ENCODE peak calls at places on chromosomes 12 and 14, in eight cellular contexts. C is Caco-2, M is prostate gland, A is astrocyte of the cerebellum, R is cardiac muscle cell, Y is heart right ventricle, K is AG10803, T is tibial artery. N is an unnamed sample.

GRCh38 chr14:98769326-98769725 is 502.7 kb downstream of the BCL11B start:
- DNase-seq in C (no peak), Y (no peak), K (no peak), M (no peak), T (no peak), A (no peak), R (no peak), N (no peak)

GRCh38 chr14:93962701-93963601 is 13.4 kb downstream of the ASB2 start:
- DNase-seq in A (no peak), C (no peak), Y (no peak), R (no peak), T (no peak), M (no peak), K (no peak), N (no peak)

GRCh38 chr12:122079038-122079531 is 529 bp downstream of the MLXIP start:
- DNase-seq in Y (no peak), T (peak), A (no peak), R (no peak), K (no peak), C (no peak), M (no peak), N (no peak)

GRCh38 chr12:76010732-76011458 is 20.7 kb downstream of the PHLDA1 start:
- DNase-seq in K (peak), M (no peak), A (no peak), T (no peak), Y (no peak), R (no peak), C (peak), N (no peak)

GRCh38 chr12:31591308-31591901 is 469 bp upstream of the DENND5B start:
- DNase-seq in R (peak), T (no peak), A (no peak), C (peak), Y (no peak), M (peak), K (peak), N (no peak)

GRCh38 chr14:80164991-80165390 is 46.3 kb downstream of the DIO2 start:
- DNase-seq in K (peak), A (no peak), R (no peak), C (no peak), T (no peak), Y (no peak), M (no peak), N (peak)

GRCh38 chr12:106001819-106002218 is 136.9 kb downstream of the NUAK1 start:
- DNase-seq in T (no peak), C (no peak), K (no peak), R (no peak), M (no peak), Y (no peak), A (no peak), N (no peak)

GRCh38 chr12:124304314-124304790 is 9.5 kb downstream of the RFLNA start:
- DNase-seq in R (no peak), T (no peak), M (no peak), K (no peak), C (no peak), Y (no peak), A (no peak), N (no peak)

GRCh38 chr12:43578782-43579181 is 26.8 kb upstream of the ADAMTS20 start:
- DNase-seq in A (no peak), M (no peak), K (peak), C (no peak), T (no peak), Y (no peak), R (no peak), N (no peak)

GRCh38 chr14:67575684-67576083 is 24.4 kb downstream of the PIGH start:
- DNase-seq in C (no peak), R (no peak), T (peak), A (no peak), Y (no peak), K (no peak), M (no peak), N (no peak)
- TF ChIP-seq CTCF in C (no peak), R (no peak), T (no peak), A (no peak), Y (no peak), K (no peak), M (no peak), N (no peak)

GRCh38 chr14:52112336-52113018 is 43.6 kb upstream of the NID2 start:
- DNase-seq in Y (no peak), M (no peak), K (peak), C (no peak), R (no peak), A (no peak), T (no peak), N (no peak)

GRCh38 chr14:52115286-52115685 is 46.4 kb upstream of the NID2 start:
- DNase-seq in Y (no peak), C (no peak), T (no peak), A (no peak), R (no peak), M (no peak), K (no peak), N (no peak)

GRCh38 chr14:52106853-52107252 is 38.0 kb upstream of the NID2 start:
- DNase-seq in T (no peak), Y (no peak), C (no peak), K (no peak), R (no peak), A (no peak), M (no peak), N (no peak)

GRCh38 chr14:52111583-52111982 is 42.7 kb upstream of the NID2 start:
- DNase-seq in A (no peak), T (no peak), M (no peak), C (no peak), R (no peak), Y (no peak), K (peak), N (no peak)

GRCh38 chr14:52110441-52111086 is 41.7 kb upstream of the NID2 start:
- DNase-seq in K (peak), M (no peak), R (no peak), Y (no peak), A (no peak), T (no peak), C (no peak), N (no peak)
- H3K4me3 ChIP-seq in K (no peak), M (no peak), R (no peak), Y (no peak), A (no peak), T (no peak), C (no peak), N (no peak)

DNA sequence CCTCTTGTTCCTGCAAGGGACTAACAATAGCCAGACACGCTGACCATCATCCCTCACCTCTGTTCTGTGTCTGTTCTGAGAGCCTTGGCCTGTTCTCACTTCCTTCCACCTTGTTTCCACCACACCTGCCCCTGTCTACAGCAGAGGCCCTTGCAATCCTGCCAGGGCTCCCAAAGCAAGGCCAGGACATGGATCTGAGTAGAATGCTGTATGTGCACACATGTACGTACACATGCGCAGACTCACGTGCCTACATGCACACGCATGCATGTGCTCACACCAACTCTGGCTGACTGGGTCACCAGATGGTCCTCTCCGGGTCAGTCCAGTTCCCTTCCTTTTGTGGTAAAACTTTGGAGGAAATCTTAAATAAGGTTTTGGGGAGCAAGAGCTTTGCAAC is 133.0 kb upstream of the C14orf180 start:
- DNase-seq in Y (no peak), A (no peak), T (peak), R (no peak), C (no peak), K (no peak), M (no peak), N (no peak)
- TF ChIP-seq CTCF in Y (no peak), A (no peak), T (no peak), R (no peak), C (no peak), K (no peak), M (no peak), N (no peak)

DNA sequence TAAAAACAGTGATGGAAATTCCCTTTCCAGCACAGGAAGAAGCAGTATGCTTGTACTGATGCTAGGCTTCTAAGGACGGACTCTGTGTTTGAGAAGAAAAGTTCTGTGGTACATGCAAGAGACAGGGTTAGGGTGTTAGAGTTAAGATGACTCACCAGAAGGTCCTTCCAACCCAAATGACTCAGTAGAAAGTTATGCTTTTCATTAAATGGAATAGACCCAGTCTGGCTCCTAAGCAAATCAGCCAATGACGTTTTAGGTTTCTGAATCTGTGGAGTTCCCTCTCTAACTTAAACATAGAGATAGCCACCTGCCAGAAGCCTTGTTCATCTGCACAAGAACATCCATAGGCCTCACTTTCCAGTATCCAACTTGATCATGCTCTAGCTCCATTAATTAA is 5.7 kb downstream of the PTHLH start:
- DNase-seq in T (no peak), A (peak), R (no peak), M (no peak), K (peak), C (no peak), Y (no peak), N (peak)
- H3K4me3 ChIP-seq in T (no peak), A (no peak), R (no peak), M (no peak), K (no peak), C (no peak), Y (no peak), N (no peak)

GRCh38 chr14:69363055-69363454 is 35.0 kb downstream of the ERH start:
- DNase-seq in M (no peak), R (peak), K (peak), A (peak), T (no peak), Y (peak), C (no peak), N (no peak)
- TF ChIP-seq CTCF in M (peak), R (peak), K (peak), A (peak), T (peak), Y (peak), C (peak), N (peak)

GRCh38 chr12:130956456-130957303 is 3.0 kb downstream of the ADGRD1 start:
- DNase-seq in Y (no peak), M (no peak), A (no peak), T (no peak), C (no peak), K (no peak), R (no peak), N (no peak)
- H3K4me3 ChIP-seq in Y (peak), M (no peak), A (no peak), T (peak), C (no peak), K (no peak), R (no peak), N (peak)